ENCODE peak calls at places on chromosomes 12 and 14, in seven cellular contexts. B is amniotic stem cell; L is A172; F is activated gamma-delta T cell treated with Interleukin-2 at 50 U/mL for 16 hours; R is left cardiac atrium; M is activated CD8-positive, alpha-beta memory T cell treated with anti-CD3 and anti-CD28 coated beads for 4 hours; U is NCI-H748 treated with DMSO at 0.1 percent for 48 hours. V is an unnamed sample.

GRCh38 chr14:39268393-39268792 is 34.7 kb downstream of the MIA2 start:
- DNase-seq in F (no peak), B (no peak), L (peak), M (no peak), U (peak), R (no peak), V (no peak)

GRCh38 chr12:5428332-5429221 is 3.3 kb upstream of the NTF3 start:
- DNase-seq in B (peak), F (no peak), L (peak), U (peak), M (no peak), R (no peak), V (no peak)

GRCh38 chr14:95123895-95124579 is 33.3 kb downstream of the DICER1 start:
- DNase-seq in L (no peak), F (no peak), U (no peak), M (no peak), B (no peak), R (peak), V (no peak)

GRCh38 chr14:69005432-69006148 is 26.5 kb upstream of the ACTN1 start:
- DNase-seq in M (no peak), B (peak), F (no peak), L (peak), U (no peak), R (peak), V (peak)

GRCh38 chr14:83300454-83301064 is 1766.9 kb upstream of the SEL1L start:
- DNase-seq in R (no peak), M (no peak), B (no peak), F (no peak), L (peak), U (peak), V (peak)

GRCh38 chr12:92226036-92226661 is 80.5 kb upstream of the BTG1 start:
- DNase-seq in F (no peak), M (no peak), L (no peak), U (no peak), B (no peak), R (no peak), V (no peak)

GRCh38 chr12:64583395-64584172 is 26.7 kb upstream of the RASSF3 start:
- DNase-seq in R (no peak), L (no peak), B (no peak), U (no peak), F (no peak), M (no peak), V (no peak)

GRCh38 chr12:3315201-3315661 is 175.8 kb upstream of the PRMT8 start:
- DNase-seq in M (no peak), R (peak), F (no peak), U (peak), L (peak), B (no peak), V (peak)

GRCh38 chr12:43969882-43970281 is 134.0 kb downstream of the TMEM117 start:
- DNase-seq in M (no peak), L (peak), U (no peak), F (no peak), B (no peak), R (no peak), V (no peak)

GRCh38 chr12:75889214-75889613 is 142.4 kb downstream of the PHLDA1 start:
- DNase-seq in M (no peak), B (no peak), L (no peak), R (no peak), F (no peak), U (no peak), V (no peak)

GRCh38 chr14:32006267-32007110 is 70.6 kb upstream of the ARHGAP5 start:
- DNase-seq in U (no peak), M (no peak), F (no peak), B (no peak), L (peak), R (no peak), V (no peak)

GRCh38 chr12:6788972-6789905 is at the start of gene CD4:
- DNase-seq in B (no peak), L (no peak), U (no peak), M (no peak), F (no peak), R (peak), V (no peak)

GRCh38 chr12:26789731-26790644 is 43.0 kb downstream of the ITPR2 start:
- DNase-seq in M (no peak), R (no peak), B (no peak), U (no peak), F (no peak), L (peak), V (no peak)

GRCh38 chr12:42426733-42427132 is 100.8 kb downstream of the PPHLN1 start:
- DNase-seq in F (no peak), R (no peak), M (no peak), L (peak), B (no peak), U (no peak), V (no peak)

GRCh38 chr14:92886337-92886736 is 36.6 kb upstream of the CHGA start:
- DNase-seq in F (no peak), U (peak), M (no peak), R (no peak), B (no peak), L (no peak), V (peak)

GRCh38 chr12:102562836-102563425 is 82.6 kb upstream of the IGF1 start:
- DNase-seq in U (no peak), B (no peak), M (no peak), R (no peak), L (peak), F (no peak), V (no peak)

GRCh38 chr12:49552014-49552413 is 13.2 kb downstream of the KCNH3 start:
- DNase-seq in R (no peak), U (no peak), F (no peak), L (no peak), B (no peak), M (no peak), V (no peak)

GRCh38 chr12:70724444-70724843 is 87.2 kb upstream of the PTPRB start:
- DNase-seq in L (peak), B (no peak), F (no peak), U (peak), R (no peak), M (no peak), V (no peak)

GRCh38 chr12:72271401-72271740 is 799 bp upstream of the TRHDE start:
- DNase-seq in F (no peak), B (no peak), R (peak), U (peak), M (no peak), L (no peak), V (peak)

GRCh38 chr12:118541945-118542344 is 165.6 kb downstream of the SUDS3 start:
- DNase-seq in B (no peak), F (no peak), L (no peak), U (no peak), M (no peak), R (no peak), V (no peak)

GRCh38 chr12:5022030-5022429 is 21.6 kb upstream of the KCNA5 start:
- DNase-seq in L (peak), B (no peak), R (no peak), F (no peak), M (no peak), U (no peak), V (no peak)

V was measured in COR-L47.